ENCODE peak calls at places on chromosomes 1 and 21, in five cellular contexts. Z, I, O, C and D are unnamed samples.

GRCh38 chr1:52752427-52752826 is 26.2 kb downstream of the ZYG11B start:
- DNase-seq in Z (no peak), C (no peak), I (no peak), O (no peak), D (no peak)

GRCh38 chr21:37075214-37075770 is 2.2 kb downstream of the TTC3 start:
- DNase-seq in I (no peak), O (no peak), C (no peak), Z (no peak), D (no peak)

GRCh38 chr1:63831409-63831808 is 57.6 kb downstream of the ROR1 start:
- DNase-seq in C (no peak), O (no peak), I (no peak), Z (no peak), D (no peak)

GRCh38 chr1:51622455-51622913 is 5.6 kb downstream of the OSBPL9 start:
- DNase-seq in Z (peak), C (no peak), O (peak), I (no peak), D (peak)

GRCh38 chr1:233613252-233614172 is at the start of gene KCNK1:
- DNase-seq in Z (no peak), C (no peak), O (peak), I (peak), D (peak)

GRCh38 chr1:119631433-119632102 is 16.5 kb downstream of the ZNF697 start:
- DNase-seq in O (peak), I (no peak), C (peak), Z (peak), D (peak)

GRCh38 chr1:168090395-168090794 is 46.3 kb downstream of the GPR161 start:
- DNase-seq in C (no peak), Z (no peak), O (no peak), I (no peak), D (no peak)

GRCh38 chr1:172898866-172899265 is 151.9 kb downstream of the TNFSF18 start:
- DNase-seq in Z (peak), I (no peak), O (no peak), C (no peak), D (no peak)

GRCh38 chr21:42385619-42386018 is 10.2 kb downstream of the TMPRSS3 start:
- DNase-seq in Z (no peak), C (no peak), I (no peak), O (no peak), D (no peak)

GRCh38 chr21:33231526-33231925 is 1.8 kb downstream of the IFNAR2 start:
- DNase-seq in C (no peak), O (no peak), I (no peak), Z (no peak), D (no peak)

GRCh38 chr1:46487818-46488218 is 1.8 kb upstream of the DMBX1 start:
- DNase-seq in I (no peak), C (no peak), Z (peak), O (no peak), D (no peak)

GRCh38 chr1:55217226-55217996 is 2.2 kb upstream of the USP24 start:
- DNase-seq in C (no peak), Z (peak), I (no peak), O (no peak), D (no peak)

GRCh38 chr1:239112536-239112935 is 273.8 kb upstream of the CHRM3 start:
- DNase-seq in C (no peak), Z (no peak), I (no peak), O (no peak), D (no peak)

GRCh38 chr1:53956308-53957168 is 10.4 kb downstream of the LRRC42 start:
- DNase-seq in I (no peak), O (no peak), Z (no peak), C (no peak), D (no peak)

GRCh38 chr1:81808760-81809159 is 8.0 kb downstream of the ADGRL2 start:
- DNase-seq in I (no peak), C (no peak), O (no peak), Z (peak), D (no peak)

GRCh38 chr1:7953850-7954609 is 7.5 kb upstream of the PARK7 start:
- DNase-seq in O (peak), I (peak), Z (peak), C (peak), D (peak)

GRCh38 chr21:45607021-45607921 is 36.3 kb upstream of the PCBP3 start:
- DNase-seq in Z (peak), O (no peak), I (no peak), C (no peak), D (no peak)

GRCh38 chr1:15322648-15323350 is 75.8 kb downstream of the FHAD1 start:
- DNase-seq in O (no peak), Z (peak), I (no peak), C (no peak), D (no peak)

GRCh38 chr1:200889571-200889970 is 5.1 kb upstream of the INAVA start:
- DNase-seq in C (no peak), O (no peak), I (no peak), Z (no peak), D (no peak)

GRCh38 chr1:2317230-2318065 is 73.9 kb downstream of the MORN1 start:
- DNase-seq in C (no peak), O (no peak), Z (no peak), I (no peak), D (no peak)

GRCh38 chr1:100077525-100077924 is 55.2 kb downstream of the SASS6 start:
- DNase-seq in C (no peak), O (no peak), Z (peak), I (no peak), D (no peak)

GRCh38 chr1:1558591-1558990 is 16.1 kb downstream of the SSU72 start:
- DNase-seq in C (no peak), Z (no peak), O (no peak), I (no peak), D (no peak)

GRCh38 chr21:41583274-41583790 is 75.4 kb upstream of the TMPRSS2 start:
- DNase-seq in I (no peak), Z (no peak), O (peak), C (no peak), D (no peak)

GRCh38 chr1:22976461-22977243 is 4.0 kb upstream of the LACTBL1 start:
- DNase-seq in Z (peak), O (peak), I (peak), C (peak), D (no peak)

GRCh38 chr1:151098126-151098525 is 27.6 kb downstream of the GABPB2 start:
- DNase-seq in C (no peak), O (no peak), Z (no peak), I (no peak), D (no peak)

GRCh38 chr21:46119565-46120271 is 21.8 kb downstream of the COL6A2 start:
- DNase-seq in C (no peak), Z (no peak), I (no peak), O (peak), D (peak)

GRCh38 chr1:87279201-87279860 is 49.3 kb upstream of the LMO4 start:
- DNase-seq in C (no peak), Z (peak), O (no peak), I (no peak), D (no peak)

GRCh38 chr1:177487481-177487880 is 316.7 kb downstream of the BRINP2 start:
- DNase-seq in C (no peak), O (no peak), I (no peak), Z (no peak), D (no peak)

GRCh38 chr1:15432327-15432726 is 5.9 kb upstream of the CTRC start:
- DNase-seq in O (no peak), C (no peak), I (no peak), Z (no peak), D (no peak)

GRCh38 chr1:85569122-85569521 is 11.4 kb upstream of the CCN1 start:
- DNase-seq in Z (no peak), O (no peak), I (no peak), C (peak), D (no peak)

GRCh38 chr1:212700597-212700891 is 904 bp upstream of the BATF3 start:
- DNase-seq in I (no peak), O (no peak), C (no peak), Z (no peak), D (no peak)

GRCh38 chr1:212702672-212703071 is 3.0 kb upstream of the BATF3 start:
- DNase-seq in C (no peak), Z (no peak), I (no peak), O (no peak), D (no peak)

GRCh38 chr1:212699839-212700596 is at the start of gene BATF3:
- DNase-seq in C (no peak), O (peak), Z (peak), I (no peak), D (peak)

GRCh38 chr1:212701910-212702309 is 2.3 kb upstream of the BATF3 start:
- DNase-seq in Z (no peak), C (no peak), I (no peak), O (no peak), D (no peak)

GRCh38 chr1:212700892-212701819 is 1.5 kb upstream of the BATF3 start:
- DNase-seq in O (peak), I (no peak), C (peak), Z (peak), D (peak)
- TF ChIP-seq CTCF in O (no peak), I (peak), C (peak), Z (no peak), D (no peak)

GRCh38 chr1:112409416-112409815 is 13.4 kb downstream of the CTTNBP2NL start:
- DNase-seq in Z (no peak), I (no peak), O (no peak), C (no peak), D (no peak)
- TF ChIP-seq CTCF in Z (no peak), I (no peak), O (no peak), C (no peak), D (no peak)

GRCh38 chr1:12051361-12051760 is 11.7 kb upstream of the TNFRSF8 start:
- DNase-seq in Z (no peak), C (no peak), O (no peak), I (no peak), D (no peak)

GRCh38 chr1:12048376-12048775 is 14.7 kb upstream of the TNFRSF8 start:
- DNase-seq in Z (no peak), O (no peak), I (no peak), C (no peak), D (no peak)

GRCh38 chr1:12052008-12052573 is 11.0 kb upstream of the TNFRSF8 start:
- DNase-seq in C (peak), I (peak), O (peak), Z (peak), D (peak)

GRCh38 chr1:12047120-12047876 is 15.8 kb upstream of the TNFRSF8 start:
- DNase-seq in I (no peak), O (no peak), Z (no peak), C (no peak), D (no peak)

DNA sequence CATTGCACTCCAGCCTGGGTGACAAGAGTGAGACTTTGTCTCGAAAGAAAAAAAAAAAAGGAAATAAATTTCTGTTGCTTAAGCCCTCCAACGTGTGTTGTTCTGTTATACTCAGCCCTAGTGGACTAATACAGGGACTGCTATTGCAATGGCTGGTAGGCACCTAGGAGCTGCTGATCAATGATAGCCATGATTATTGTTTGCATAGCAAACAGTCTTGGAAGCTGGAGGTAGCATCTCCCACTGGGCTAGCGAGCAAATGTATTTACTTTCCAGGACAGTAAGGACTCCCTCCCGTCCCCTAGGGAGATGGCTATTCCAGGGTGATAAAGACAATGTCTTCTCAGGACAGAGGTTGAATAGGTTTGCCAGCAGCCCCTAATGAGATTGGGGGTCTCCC is 13.5 kb upstream of the TNFRSF8 start:
- DNase-seq in Z (no peak), C (no peak), O (no peak), I (no peak), D (no peak)
- TF ChIP-seq CTCF in Z (no peak), C (peak), O (no peak), I (no peak), D (no peak)

GRCh38 chr1:115748396-115749130 is 20.0 kb downstream of the CASQ2 start:
- DNase-seq in Z (no peak), O (no peak), C (no peak), I (no peak), D (no peak)
- TF ChIP-seq CTCF in Z (no peak), O (no peak), C (no peak), I (no peak), D (no peak)

DNA sequence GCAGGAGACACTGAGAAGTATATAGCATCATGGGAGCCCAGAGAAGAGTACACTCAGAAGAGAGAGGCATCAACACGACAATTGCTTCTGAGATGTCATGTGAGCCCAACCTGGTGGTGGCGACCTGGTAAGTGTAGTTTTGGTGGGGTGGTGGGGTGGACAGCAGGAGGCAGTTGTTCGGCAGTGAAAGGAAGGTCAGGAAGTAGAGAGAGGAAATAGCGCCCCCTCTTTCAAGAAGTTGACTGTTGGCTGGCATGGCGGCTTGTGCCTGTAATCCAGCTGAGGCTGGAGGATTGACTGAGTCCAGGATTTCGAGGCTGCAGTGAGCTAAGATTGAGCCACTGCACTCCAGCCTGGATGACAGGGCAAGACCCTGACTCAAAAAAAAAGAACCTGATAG is 12.6 kb downstream of the RSPO1 start:
- DNase-seq in Z (no peak), I (no peak), O (no peak), C (no peak), D (no peak)
- TF ChIP-seq CTCF in Z (peak), I (no peak), O (no peak), C (no peak), D (no peak)

DNA sequence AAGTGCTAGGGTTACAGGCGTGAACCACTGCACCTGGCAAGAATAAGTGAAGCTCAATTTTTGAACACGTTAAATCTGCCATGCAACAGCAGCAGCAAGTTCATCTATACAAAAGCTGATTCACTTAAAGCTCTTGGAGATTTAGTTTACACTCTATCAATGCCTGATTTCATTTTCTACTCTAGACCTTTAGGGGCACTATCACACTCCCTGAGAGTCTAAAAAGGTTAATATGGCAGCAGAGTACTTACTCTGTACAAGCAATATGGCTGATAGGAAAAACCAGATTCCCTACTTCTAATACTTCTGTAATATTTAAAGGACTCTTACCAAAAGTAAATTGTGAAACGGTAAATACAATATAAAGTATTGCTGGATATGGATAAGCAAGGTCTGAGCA is 4.8 kb downstream of the RBM34 start:
- DNase-seq in Z (no peak), I (no peak), O (no peak), C (no peak), D (no peak)
- TF ChIP-seq CTCF in Z (no peak), I (no peak), O (no peak), C (no peak), D (no peak)

GRCh38 chr1:32073387-32074229 is 869 bp downstream of the TMEM39B start:
- DNase-seq in I (no peak), O (no peak), Z (no peak), C (no peak), D (no peak)
- TF ChIP-seq CTCF in I (no peak), O (no peak), Z (no peak), C (peak), D (no peak)